ENCODE peak calls at places on chromosomes 3 and 15, in six cellular contexts. I, Z, O, H, W and Q are unnamed samples.

GRCh38 chr3:68403741-68404140 is 528.6 kb downstream of the TAFA4 start:
- DNase-seq in W (no peak), O (no peak), I (no peak), H (no peak), Z (no peak), Q (no peak)

GRCh38 chr3:188884299-188885043 is 287.3 kb upstream of the TPRG1 start:
- DNase-seq in H (peak; percentile 39), Z (peak; percentile 11), O (no peak), W (no peak), I (no peak), Q (no peak)

GRCh38 chr3:152060701-152061100 is 187.3 kb downstream of the SUCNR1 start:
- DNase-seq in O (no peak), Z (no peak), I (no peak), H (no peak), W (no peak), Q (no peak)

GRCh38 chr15:89542369-89542768 is 32.9 kb upstream of the TICRR start:
- DNase-seq in W (no peak), I (no peak), O (no peak), Z (no peak), H (no peak), Q (no peak)

GRCh38 chr3:47315069-47315647 is 32.4 kb downstream of the KLHL18 start:
- DNase-seq in O (no peak), Z (peak; percentile 9), H (no peak), W (no peak), I (no peak), Q (no peak)

GRCh38 chr3:48709051-48709461 is 8.0 kb downstream of the IP6K2 start:
- DNase-seq in Z (no peak), O (no peak), W (no peak), H (peak; percentile 38), I (no peak), Q (no peak)

GRCh38 chr15:46275701-46276100 is 640.9 kb downstream of the SQOR start:
- DNase-seq in O (no peak), W (no peak), H (no peak), I (no peak), Z (no peak), Q (peak; percentile 69)

GRCh38 chr15:75037685-75038084 is 14.3 kb downstream of the PPCDC start:
- DNase-seq in O (no peak), W (no peak), I (no peak), H (peak; percentile 17), Z (no peak), Q (no peak)

GRCh38 chr3:121660356-121661171 is at the start of gene HCLS1:
- DNase-seq in I (peak; percentile 77), W (no peak), O (no peak), H (no peak), Z (peak; percentile 21), Q (no peak)

GRCh38 chr15:78959360-78959759 is 14.5 kb upstream of the CTSH start:
- DNase-seq in O (no peak), W (no peak), Z (no peak), I (peak; percentile 44), H (no peak), Q (no peak)

GRCh38 chr3:33523093-33523667 is 83.0 kb upstream of the UBP1 start:
- DNase-seq in O (no peak), Z (no peak), H (no peak), W (no peak), I (no peak), Q (no peak)

GRCh38 chr3:155032918-155033317 is 47.2 kb upstream of the MME start:
- DNase-seq in W (no peak), Z (no peak), O (no peak), H (peak; percentile 18), I (no peak), Q (no peak)

GRCh38 chr3:49707113-49707480 is 12.4 kb downstream of the AMIGO3 start:
- DNase-seq in Z (no peak), O (no peak), H (no peak), I (no peak), W (no peak), Q (no peak)

GRCh38 chr3:123026551-123027291 is 842 bp downstream of the SEMA5B start:
- DNase-seq in I (peak; percentile 85), O (no peak), H (no peak), W (peak; percentile 39), Z (peak; percentile 36), Q (peak; percentile 28)

GRCh38 chr3:151379083-151379734 is 5.3 kb downstream of the P2RY12 start:
- DNase-seq in I (no peak), H (peak; percentile 37), O (no peak), W (peak; percentile 55), Z (peak; percentile 62), Q (peak; percentile 46)

GRCh38 chr15:41989573-41990242 is 17.4 kb upstream of the EHD4 start:
- DNase-seq in O (peak; percentile 2), I (peak; percentile 95), Z (peak; percentile 99), W (peak; percentile 98), H (peak; percentile 60), Q (peak; percentile 89)

GRCh38 chr3:150346956-150347863 is 60.9 kb upstream of the TSC22D2 start:
- DNase-seq in W (no peak), I (no peak), O (no peak), Z (no peak), H (no peak), Q (no peak)